ENCODE peak calls at places on chromosomes 11 and 22, in five cellular contexts. One of them, this sample, is unnamed.

GRCh38 chr11:123510579-123510905 is 80.5 kb downstream of the GRAMD1B start:
- ATAC-seq in mucosa of descending colon: no peak
- ATAC-seq in A549: peak; percentile 22
- ATAC-seq in lower lobe of right lung: no peak
- ATAC-seq in left lung: no peak
- ATAC-seq in this sample: no peak

GRCh38 chr11:93444671-93445073 is 98.5 kb downstream of the SMCO4 start:
- ATAC-seq in mucosa of descending colon: no peak
- ATAC-seq in A549: no peak
- ATAC-seq in lower lobe of right lung: no peak
- ATAC-seq in left lung: no peak
- ATAC-seq in this sample: no peak

GRCh38 chr11:2731285-2732125 is 31.7 kb upstream of the KCNQ1OT1 start:
- ATAC-seq in mucosa of descending colon: no peak
- ATAC-seq in A549: no peak
- ATAC-seq in lower lobe of right lung: no peak
- ATAC-seq in left lung: no peak
- ATAC-seq in this sample: no peak

GRCh38 chr11:80103149-80103859 is 662.5 kb upstream of the TENM4 start:
- ATAC-seq in mucosa of descending colon: no peak
- ATAC-seq in A549: no peak
- ATAC-seq in lower lobe of right lung: no peak
- ATAC-seq in left lung: no peak
- ATAC-seq in this sample: no peak

GRCh38 chr11:66195867-66196266 is 72.6 kb upstream of the RAB1B start:
- ATAC-seq in mucosa of descending colon: no peak
- ATAC-seq in A549: peak; percentile 63
- ATAC-seq in lower lobe of right lung: peak; percentile 76
- ATAC-seq in left lung: peak; percentile 91
- ATAC-seq in this sample: no peak

GRCh38 chr11:11915625-11916024 is 73.9 kb downstream of the USP47 start:
- ATAC-seq in mucosa of descending colon: no peak
- ATAC-seq in A549: no peak
- ATAC-seq in lower lobe of right lung: no peak
- ATAC-seq in left lung: no peak
- ATAC-seq in this sample: no peak

GRCh38 chr11:70019576-70020011 is 58.5 kb upstream of the ANO1 start:
- ATAC-seq in mucosa of descending colon: no peak
- ATAC-seq in A549: no peak
- ATAC-seq in lower lobe of right lung: no peak
- ATAC-seq in left lung: peak; percentile 36
- ATAC-seq in this sample: no peak

GRCh38 chr22:35570686-35571194 is 30.1 kb downstream of the RASD2 start:
- ATAC-seq in mucosa of descending colon: no peak
- ATAC-seq in A549: no peak
- ATAC-seq in lower lobe of right lung: no peak
- ATAC-seq in left lung: no peak
- ATAC-seq in this sample: no peak

GRCh38 chr11:61764606-61765260 is 12.3 kb downstream of the MYRF start:
- ATAC-seq in mucosa of descending colon: no peak
- ATAC-seq in A549: peak; percentile 33
- ATAC-seq in lower lobe of right lung: no peak
- ATAC-seq in left lung: no peak
- ATAC-seq in this sample: no peak

GRCh38 chr11:128195756-128196155 is 391.6 kb downstream of the ETS1 start:
- ATAC-seq in mucosa of descending colon: no peak
- ATAC-seq in A549: no peak
- ATAC-seq in lower lobe of right lung: no peak
- ATAC-seq in left lung: no peak
- ATAC-seq in this sample: no peak

GRCh38 chr11:114482114-114482513 is 42.8 kb downstream of the REXO2 start:
- ATAC-seq in mucosa of descending colon: no peak
- ATAC-seq in A549: no peak
- ATAC-seq in lower lobe of right lung: no peak
- ATAC-seq in left lung: no peak
- ATAC-seq in this sample: no peak

GRCh38 chr11:28521075-28521474 is 412.9 kb downstream of the METTL15 start:
- ATAC-seq in mucosa of descending colon: no peak
- ATAC-seq in A549: no peak
- ATAC-seq in lower lobe of right lung: no peak
- ATAC-seq in left lung: no peak
- ATAC-seq in this sample: no peak

GRCh38 chr11:72431846-72432245 is 2.5 kb downstream of the CLPB start:
- ATAC-seq in mucosa of descending colon: no peak
- ATAC-seq in A549: no peak
- ATAC-seq in lower lobe of right lung: no peak
- ATAC-seq in left lung: no peak
- ATAC-seq in this sample: no peak

GRCh38 chr11:12800032-12800671 is 125.9 kb downstream of the TEAD1 start:
- ATAC-seq in mucosa of descending colon: peak; percentile 70
- ATAC-seq in A549: peak; percentile 70
- ATAC-seq in lower lobe of right lung: peak; percentile 78
- ATAC-seq in left lung: peak; percentile 74
- ATAC-seq in this sample: no peak

GRCh38 chr11:78163828-78164227 is 24.4 kb upstream of the ALG8 start:
- ATAC-seq in mucosa of descending colon: no peak
- ATAC-seq in A549: no peak
- ATAC-seq in lower lobe of right lung: no peak
- ATAC-seq in left lung: no peak
- ATAC-seq in this sample: no peak

GRCh38 chr11:115269193-115269592 is 235.0 kb downstream of the CADM1 start:
- ATAC-seq in mucosa of descending colon: no peak
- ATAC-seq in A549: no peak
- ATAC-seq in lower lobe of right lung: no peak
- ATAC-seq in left lung: no peak
- ATAC-seq in this sample: no peak

GRCh38 chr22:27424319-27424718 is 377.2 kb downstream of the MN1 start:
- ATAC-seq in mucosa of descending colon: no peak
- ATAC-seq in A549: no peak
- ATAC-seq in lower lobe of right lung: no peak
- ATAC-seq in left lung: no peak
- ATAC-seq in this sample: no peak

GRCh38 chr11:90216611-90217010 is 6.2 kb downstream of the CHORDC1 start:
- ATAC-seq in mucosa of descending colon: no peak
- ATAC-seq in A549: no peak
- ATAC-seq in lower lobe of right lung: no peak
- ATAC-seq in left lung: no peak
- ATAC-seq in this sample: no peak

GRCh38 chr22:21593406-21594232 is 26.1 kb downstream of the UBE2L3 start:
- ATAC-seq in mucosa of descending colon: peak; percentile 75
- ATAC-seq in A549: peak; percentile 94
- ATAC-seq in lower lobe of right lung: no peak
- ATAC-seq in left lung: no peak
- ATAC-seq in this sample: no peak

DNA sequence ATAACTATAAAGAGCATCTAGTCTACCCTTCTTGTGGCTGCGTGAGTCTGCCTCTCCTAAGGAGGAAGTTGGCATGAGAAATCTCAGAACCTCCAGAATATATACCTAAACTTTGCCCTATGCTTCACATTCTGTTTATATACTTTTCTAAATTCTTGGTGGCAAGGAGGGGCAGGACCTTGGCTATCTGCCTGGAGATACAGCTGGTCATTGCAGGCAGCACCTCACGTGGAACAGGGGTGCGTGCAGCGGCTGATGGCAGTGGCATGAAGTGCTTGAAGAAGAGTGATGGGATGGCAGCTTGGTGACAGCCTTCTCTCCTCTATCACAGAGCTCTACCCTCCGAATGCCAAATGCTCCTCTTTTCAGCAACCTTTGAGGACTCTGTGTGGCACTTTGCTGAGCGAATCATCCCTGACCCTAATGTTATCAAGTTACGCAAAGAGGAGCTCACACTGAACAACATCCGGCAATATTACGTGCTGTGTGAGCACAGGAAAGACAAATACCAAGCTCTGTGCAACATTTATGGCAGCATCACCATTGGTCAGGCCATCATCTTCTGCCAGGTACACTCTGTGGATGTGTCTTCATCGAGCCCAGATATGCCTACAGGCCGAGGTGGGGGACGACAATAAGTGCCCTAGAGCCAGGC is 12.5 kb downstream of the DDX25 start:
- ATAC-seq in mucosa of descending colon: peak; percentile 91
- ATAC-seq in A549: peak; percentile 56
- ATAC-seq in lower lobe of right lung: no peak
- ATAC-seq in left lung: no peak
- ATAC-seq in this sample: no peak
- TF ChIP-seq CTCF in mucosa of descending colon: no peak
- TF ChIP-seq CTCF in A549: no peak
- TF ChIP-seq CTCF in lower lobe of right lung: no peak
- TF ChIP-seq CTCF in left lung: no peak
- TF ChIP-seq CTCF in this sample: no peak

GRCh38 chr22:22821340-22821739 is 66.3 kb upstream of the IGLL5 start:
- ATAC-seq in mucosa of descending colon: no peak
- ATAC-seq in A549: no peak
- ATAC-seq in lower lobe of right lung: no peak
- ATAC-seq in left lung: no peak
- ATAC-seq in this sample: no peak
- H3K4me1 ChIP-seq in mucosa of descending colon: no peaks in the 10 kb centered on the region
- H3K4me1 ChIP-seq in A549: no peaks in the 10 kb centered on the region
- H3K4me1 ChIP-seq in lower lobe of right lung: no peaks in the 10 kb centered on the region
- H3K4me1 ChIP-seq in left lung: no peaks in the 10 kb centered on the region
- H3K4me1 ChIP-seq in this sample: no peaks in the 10 kb centered on the region

GRCh38 chr11:111423250-111423615 is 44.2 kb upstream of the POU2AF1 start:
- ATAC-seq in mucosa of descending colon: no peak
- ATAC-seq in A549: peak; percentile 51
- ATAC-seq in lower lobe of right lung: no peak
- ATAC-seq in left lung: no peak
- ATAC-seq in this sample: no peak
- TF ChIP-seq CTCF in mucosa of descending colon: no peak
- TF ChIP-seq CTCF in A549: no peak
- TF ChIP-seq CTCF in lower lobe of right lung: no peak
- TF ChIP-seq CTCF in left lung: no peak
- TF ChIP-seq CTCF in this sample: no peak

DNA sequence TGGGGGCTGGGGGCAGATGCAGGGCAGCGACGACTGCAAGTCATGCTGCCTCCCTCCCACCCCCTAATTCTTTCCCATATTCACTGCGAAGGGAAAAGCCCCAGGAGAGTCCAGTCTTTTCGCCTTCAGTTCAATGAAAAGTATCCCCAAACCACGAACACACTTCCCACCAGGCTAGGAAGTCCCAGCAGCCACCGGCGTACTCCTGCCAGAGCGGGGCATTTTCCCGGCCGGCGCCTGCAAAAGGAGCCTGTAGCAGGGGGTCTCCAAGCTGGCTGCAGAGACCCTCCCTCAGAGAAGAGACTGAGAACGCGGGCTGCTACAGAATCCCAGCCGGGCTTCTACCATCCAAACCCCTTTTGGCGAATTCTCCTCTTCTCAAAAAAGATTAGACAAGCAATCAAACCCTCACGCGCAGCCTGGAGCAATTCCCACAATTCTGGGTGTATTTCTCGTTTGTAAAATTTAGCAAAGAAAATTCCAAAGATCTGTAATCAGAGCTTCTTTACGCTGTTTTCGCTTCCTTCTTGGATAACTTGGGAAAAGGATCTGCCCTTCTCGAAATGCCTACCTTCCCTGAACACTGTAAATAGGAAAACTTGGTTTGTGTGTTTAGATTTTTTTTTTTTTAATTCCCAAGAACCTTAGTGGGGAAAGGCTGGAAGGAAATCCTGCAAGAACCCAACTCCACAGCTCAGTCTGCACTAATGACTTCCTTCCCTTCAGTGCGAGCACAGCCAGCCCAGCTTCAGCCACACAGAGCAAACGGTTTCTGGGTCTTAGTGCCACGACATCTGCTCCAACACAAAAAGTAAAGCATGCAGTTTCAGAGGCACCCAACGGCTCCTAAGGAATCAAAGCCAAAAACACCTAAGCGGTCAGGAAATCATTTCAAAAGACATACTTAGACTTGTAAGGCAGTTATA is 236.4 kb downstream of the TTC28 start:
- ATAC-seq in mucosa of descending colon: peak; percentile 81
- ATAC-seq in A549: no peak
- ATAC-seq in lower lobe of right lung: peak; percentile 85
- ATAC-seq in left lung: peak; percentile 81
- ATAC-seq in this sample: peak; percentile 76
- H3K4me1 ChIP-seq in mucosa of descending colon: peaks cover 4% of the 10 kb centered on the region
- H3K4me1 ChIP-seq in A549: no peaks in the 10 kb centered on the region
- H3K4me1 ChIP-seq in lower lobe of right lung: peaks cover 13% of the 10 kb centered on the region
- H3K4me1 ChIP-seq in left lung: peaks cover 36% of the 10 kb centered on the region
- H3K4me1 ChIP-seq in this sample: peaks cover 4% of the 10 kb centered on the region

GRCh38 chr22:38572065-38572464 is 2.1 kb upstream of the DMC1 start:
- ATAC-seq in mucosa of descending colon: no peak
- ATAC-seq in A549: peak; percentile 55
- ATAC-seq in lower lobe of right lung: no peak
- ATAC-seq in left lung: peak; percentile 39
- ATAC-seq in this sample: no peak
- TF ChIP-seq CTCF in mucosa of descending colon: no peak
- TF ChIP-seq CTCF in A549: peak; percentile 64
- TF ChIP-seq CTCF in lower lobe of right lung: peak; percentile 60
- TF ChIP-seq CTCF in left lung: peak; percentile 45
- TF ChIP-seq CTCF in this sample: peak; percentile 55

DNA sequence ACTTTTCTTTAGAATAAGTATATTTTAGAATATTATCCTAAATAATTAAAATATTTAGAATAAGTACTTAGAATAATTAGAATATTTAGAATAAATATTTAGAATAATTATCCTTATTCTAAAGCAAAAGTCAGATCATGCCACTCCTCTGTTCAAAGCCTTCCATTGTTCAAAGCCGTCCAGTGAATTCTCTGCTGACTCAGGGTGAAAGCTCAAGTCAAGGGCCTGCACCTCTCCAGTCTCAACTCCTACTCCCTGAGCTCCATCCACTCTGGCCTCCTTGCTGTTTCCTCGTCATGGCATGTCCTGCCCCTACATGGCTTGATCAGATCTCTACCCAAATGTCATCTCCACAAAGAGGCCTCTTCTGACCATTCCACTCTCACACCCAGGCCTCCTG is 30.0 kb downstream of the PLEKHA7 start:
- ATAC-seq in mucosa of descending colon: no peak
- ATAC-seq in A549: no peak
- ATAC-seq in lower lobe of right lung: no peak
- ATAC-seq in left lung: no peak
- ATAC-seq in this sample: no peak
- H3K4me1 ChIP-seq in mucosa of descending colon: peaks cover 31% of the 10 kb centered on the region
- H3K4me1 ChIP-seq in A549: peaks cover 28% of the 10 kb centered on the region
- H3K4me1 ChIP-seq in lower lobe of right lung: peaks cover 37% of the 10 kb centered on the region
- H3K4me1 ChIP-seq in left lung: peaks cover 14% of the 10 kb centered on the region
- H3K4me1 ChIP-seq in this sample: no peaks in the 10 kb centered on the region

DNA sequence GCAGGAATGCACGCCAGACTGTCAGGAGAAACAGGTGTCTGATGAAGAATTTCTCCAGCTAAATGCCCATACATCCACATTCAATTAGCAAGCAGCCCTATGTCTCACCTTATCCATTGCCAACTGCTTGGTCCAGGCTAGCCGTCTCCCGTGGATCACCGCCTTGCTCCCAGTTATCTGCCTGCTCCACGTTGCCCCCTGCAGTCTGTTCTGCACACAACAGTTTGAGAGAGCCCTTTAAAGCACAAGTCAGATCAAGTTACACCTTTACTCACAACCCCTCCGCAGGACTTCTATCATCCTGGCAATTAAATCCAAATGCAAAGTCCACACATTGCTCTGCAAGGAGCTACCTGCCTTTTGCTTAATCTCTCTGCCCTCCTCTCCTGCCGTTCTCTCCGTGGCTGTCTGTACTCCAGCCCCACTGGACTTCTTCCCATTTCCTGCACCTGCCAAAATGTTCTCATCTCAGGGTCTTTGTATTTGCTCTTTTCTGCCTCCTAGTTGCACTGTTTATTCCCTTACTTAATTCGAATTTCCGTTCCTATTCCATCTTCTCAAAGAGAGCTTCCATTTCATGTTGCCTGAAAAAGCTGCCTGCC is 185.3 kb upstream of the LARGE1 start:
- ATAC-seq in mucosa of descending colon: peak; percentile 79
- ATAC-seq in A549: peak; percentile 72
- ATAC-seq in lower lobe of right lung: peak; percentile 79
- ATAC-seq in left lung: peak; percentile 95
- ATAC-seq in this sample: no peak
- TF ChIP-seq CTCF in mucosa of descending colon: peak; percentile 26
- TF ChIP-seq CTCF in A549: no peak
- TF ChIP-seq CTCF in lower lobe of right lung: peak; percentile 62
- TF ChIP-seq CTCF in left lung: peak; percentile 51
- TF ChIP-seq CTCF in this sample: peak; percentile 64